ENCODE peak calls at places on chromosomes 12 and 14, in four cellular contexts. Z, R, C and X are unnamed samples.

GRCh38 chr14:51419685-51420084 is 179.6 kb downstream of the TMX1 start:
- DNase-seq in Z (no peak), R (no peak), C (no peak), X (no peak)

GRCh38 chr14:93115069-93115919 is 431 bp downstream of the ITPK1 start:
- DNase-seq in Z (peak; percentile 51), R (peak; percentile 85), C (peak; percentile 84), X (peak; percentile 63)

GRCh38 chr12:89671469-89671868 is 37.2 kb downstream of the ATP2B1 start:
- DNase-seq in Z (no peak), R (no peak), C (no peak), X (no peak)

GRCh38 chr12:52411806-52412205 is 5.7 kb upstream of the KRT82 start:
- DNase-seq in Z (no peak), R (no peak), C (no peak), X (no peak)

GRCh38 chr12:123801573-123802178 is 39.6 kb downstream of the DNAH10 start:
- DNase-seq in Z (peak; percentile 26), R (peak; percentile 31), C (no peak), X (no peak)

GRCh38 chr14:34971381-34971780 is 11.4 kb upstream of the SRP54 start:
- DNase-seq in Z (no peak), R (no peak), C (no peak), X (no peak)

GRCh38 chr12:3252416-3252815 is 175.2 kb downstream of the TSPAN9 start:
- DNase-seq in Z (no peak), R (no peak), C (no peak), X (no peak)

GRCh38 chr14:21894003-21894897 is 220.6 kb upstream of the OR4E1 start:
- DNase-seq in Z (no peak), R (peak; percentile 13), C (peak; percentile 66), X (no peak)

GRCh38 chr14:71942904-71943694 is 10.9 kb downstream of the RGS6 start:
- DNase-seq in Z (no peak), R (no peak), C (no peak), X (no peak)

GRCh38 chr14:49992901-49993335 is 100.0 kb downstream of the ARF6 start:
- DNase-seq in Z (no peak), R (no peak), C (no peak), X (peak; percentile 86)

GRCh38 chr12:6241495-6241894 is 41.3 kb downstream of the CD9 start:
- DNase-seq in Z (no peak), R (peak; percentile 14), C (no peak), X (no peak)

GRCh38 chr12:2959508-2960431 is 573 bp downstream of the TEAD4 start:
- DNase-seq in Z (no peak), R (peak; percentile 54), C (peak; percentile 73), X (peak; percentile 21)

DNA sequence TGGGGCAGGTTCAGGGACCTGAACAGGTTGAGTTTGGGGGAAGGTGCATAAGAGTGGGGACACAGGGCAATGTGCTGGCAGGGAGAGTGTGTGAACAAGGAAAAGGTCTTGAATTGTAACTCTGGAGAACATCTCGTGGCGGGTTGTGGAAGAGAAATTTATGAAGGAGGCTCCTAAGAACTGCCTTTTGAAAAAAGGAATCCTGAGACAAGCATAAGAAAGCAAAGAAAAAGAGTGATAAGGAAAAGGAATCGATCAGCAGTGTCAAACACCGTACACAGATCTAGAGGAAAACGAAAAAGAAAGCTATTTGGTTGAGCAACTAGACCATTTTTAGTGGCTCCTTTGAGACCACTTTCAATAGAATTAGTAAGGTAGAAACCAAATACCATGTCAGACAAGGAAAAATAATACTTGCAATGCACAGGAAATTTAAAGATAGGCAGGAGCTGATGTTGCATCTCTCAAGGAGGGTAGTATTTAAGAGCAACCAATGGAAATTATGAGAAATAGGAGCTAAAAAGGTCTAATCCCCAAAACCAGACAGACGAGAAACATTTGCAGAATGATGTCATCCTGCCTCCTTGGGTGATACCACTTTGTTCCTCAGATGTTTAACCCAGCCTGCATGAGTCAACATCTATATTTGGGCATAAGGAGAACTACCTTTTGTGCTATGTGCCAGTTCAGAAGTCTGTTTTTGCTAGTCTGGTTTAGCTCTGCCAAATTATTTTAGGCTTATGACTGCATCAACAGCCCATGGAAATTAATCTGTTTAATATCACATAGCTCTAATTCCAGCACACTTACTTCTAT is 64.5 kb upstream of the STK38L start:
- DNase-seq in Z (peak; percentile 74), R (no peak), C (no peak), X (peak; percentile 25)
- TF ChIP-seq FOSL1 in Z (peak; percentile 85), R (peak; percentile 75), C (no peak), X (no peak)

GRCh38 chr14:54902143-54902520 is 494 bp downstream of the GCH1 start:
- DNase-seq in Z (peak; percentile 41), R (peak; percentile 78), C (peak; percentile 80), X (peak; percentile 62)
- H3K79me2 ChIP-seq in Z (peaks cover 5% of the 10 kb centered on the region), R (no peaks in the 10 kb centered on the region), C (no peaks in the 10 kb centered on the region), X (peaks cover 25% of the 10 kb centered on the region)

GRCh38 chr12:99020871-99021270 is 375.8 kb downstream of the APAF1 start:
- DNase-seq in Z (no peak), R (no peak), C (no peak), X (no peak)
- TF ChIP-seq FOSL1 in Z (no peak), R (no peak), C (no peak), X (no peak)

GRCh38 chr12:57548488-57548887 is 1.4 kb upstream of the KIF5A start:
- DNase-seq in Z (no peak), R (peak; percentile 55), C (no peak), X (no peak)
- H3K79me2 ChIP-seq in Z (peaks cover 24% of the 10 kb centered on the region), R (peaks cover 68% of the 10 kb centered on the region), C (peaks cover 49% of the 10 kb centered on the region), X (peaks cover 20% of the 10 kb centered on the region)

GRCh38 chr14:56271988-56272387 is 153.8 kb downstream of the PELI2 start:
- DNase-seq in Z (no peak), R (no peak), C (no peak), X (no peak)
- TF ChIP-seq FOSL1 in Z (no peak), R (no peak), C (no peak), X (no peak)

GRCh38 chr14:23091294-23092225 is 3.4 kb downstream of the ACIN1 start:
- DNase-seq in Z (no peak), R (no peak), C (no peak), X (no peak)
- H3K79me2 ChIP-seq in Z (peaks cover 81% of the 10 kb centered on the region), R (peaks cover 63% of the 10 kb centered on the region), C (peaks cover 50% of the 10 kb centered on the region), X (peaks cover 62% of the 10 kb centered on the region)

DNA sequence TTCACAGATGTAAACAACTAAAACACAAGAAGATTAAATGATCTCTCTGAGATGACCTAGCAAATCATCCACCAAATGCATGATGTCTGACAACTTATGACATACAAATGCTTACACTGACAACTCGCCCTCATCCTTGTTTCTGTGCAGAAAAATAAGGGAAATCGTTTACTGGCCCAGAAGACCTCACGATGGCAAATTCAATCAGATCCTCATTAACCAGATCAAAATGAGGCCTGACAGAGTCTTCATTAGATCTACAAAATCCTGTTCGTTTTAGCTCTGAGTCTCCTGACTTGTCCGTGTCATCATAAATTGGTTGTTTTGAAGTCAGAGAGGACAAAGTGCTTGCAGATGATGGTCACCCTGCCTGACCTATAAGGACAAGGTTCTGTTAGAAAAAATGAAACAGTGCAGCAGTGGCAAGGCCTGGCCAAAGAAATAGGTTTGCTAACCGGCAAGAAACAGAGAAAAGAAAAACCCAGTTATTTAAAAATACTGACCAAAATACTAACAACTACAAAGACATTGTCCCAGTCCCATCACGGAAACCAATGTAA is 109.5 kb downstream of the BTG1 start:
- DNase-seq in Z (no peak), R (no peak), C (no peak), X (no peak)
- TF ChIP-seq FOSL1 in Z (no peak), R (no peak), C (no peak), X (no peak)

GRCh38 chr12:116919247-116919671 is 8.5 kb downstream of the FBXW8 start:
- DNase-seq in Z (no peak), R (peak; percentile 87), C (no peak), X (no peak)
- H3K79me2 ChIP-seq in Z (peaks cover 14% of the 10 kb centered on the region), R (peaks cover 24% of the 10 kb centered on the region), C (peaks cover 15% of the 10 kb centered on the region), X (no peaks in the 10 kb centered on the region)

GRCh38 chr14:104134061-104134965 is 4.1 kb upstream of the KIF26A start:
- DNase-seq in Z (no peak), R (no peak), C (peak; percentile 43), X (no peak)
- TF ChIP-seq FOSL1 in Z (no peak), R (no peak), C (no peak), X (no peak)